ENCODE peak calls at places on chromosomes 6 and 20, in eight cellular contexts. S is GM23248, M is mucosa of descending colon, Y is left lung, Q is uterus, Z is suprapubic skin, H is iPS DF 6.9, U is stomach. C is an unnamed sample. For H3K4me1 and H3K36me3, the result is how much of the 10 kb centered on the place peaks cover.

GRCh38 chr20:1499528-1500420 is 8.6 kb upstream of the SIRPB2 start:
- DNase-seq in S (no peak), M (no peak), Y (no peak), Q (no peak), Z (no peak), H (no peak), U (no peak), C (no peak)

GRCh38 chr6:153272201-153272980 is 141.3 kb upstream of the RGS17 start:
- DNase-seq in S (no peak), M (no peak), Y (no peak), Q (no peak), Z (no peak), H (no peak), U (no peak), C (no peak)

GRCh38 chr6:39593644-39594043 is 131.6 kb downstream of the KIF6 start:
- DNase-seq in S (no peak), M (no peak), Y (no peak), Q (no peak), Z (no peak), H (no peak), U (no peak), C (no peak)

GRCh38 chr20:56469077-56469449 is 636 bp downstream of the RTF2 start:
- DNase-seq in S (peak), M (no peak), Y (no peak), Q (no peak), Z (no peak), H (no peak), U (no peak), C (no peak)

GRCh38 chr6:41646026-41646795 is 7.9 kb downstream of the MDFI start:
- DNase-seq in S (no peak), M (no peak), Y (no peak), Q (no peak), Z (no peak), H (no peak), U (no peak), C (no peak)

GRCh38 chr6:35081426-35081851 is 59.7 kb downstream of the TCP11 start:
- DNase-seq in S (no peak), M (no peak), Y (peak), Q (peak), Z (peak), H (no peak), U (no peak), C (no peak)

GRCh38 chr6:63504777-63505384 is 67.4 kb upstream of the LOC128125822 start:
- DNase-seq in S (peak), M (no peak), Y (no peak), Q (no peak), Z (no peak), H (no peak), U (no peak), C (no peak)

GRCh38 chr6:156885562-156885961 is 108.4 kb downstream of the ARID1B start:
- DNase-seq in S (no peak), M (no peak), Y (no peak), Q (no peak), Z (no peak), H (no peak), U (no peak), C (no peak)

GRCh38 chr6:3899970-3900439 is 50.8 kb downstream of the FAM50B start:
- DNase-seq in S (no peak), M (peak), Y (no peak), Q (no peak), Z (peak), H (no peak), U (peak), C (no peak)

GRCh38 chr6:77145244-77145643 is 318.0 kb downstream of the HTR1B start:
- DNase-seq in S (no peak), M (no peak), Y (no peak), Q (no peak), Z (no peak), H (no peak), U (no peak), C (no peak)

GRCh38 chr6:46894429-46894828 is 27.3 kb downstream of the ADGRF5 start:
- DNase-seq in S (no peak), M (peak), Y (no peak), Q (no peak), Z (no peak), H (no peak), U (no peak), C (no peak)

GRCh38 chr20:9903048-9903651 is 64.3 kb upstream of the PAK5 start:
- DNase-seq in S (peak), M (no peak), Y (no peak), Q (no peak), Z (no peak), H (peak), U (no peak), C (no peak)

GRCh38 chr20:12721636-12722035 is 287.1 kb upstream of the SPTLC3 start:
- DNase-seq in S (no peak), M (no peak), Y (no peak), Q (no peak), Z (no peak), H (no peak), U (no peak), C (no peak)

GRCh38 chr6:133248241-133249001 is 7.3 kb downstream of the EYA4 start:
- DNase-seq in S (peak), M (no peak), Y (no peak), Q (no peak), Z (no peak), H (no peak), U (no peak), C (no peak)

GRCh38 chr6:132466952-132467351 is 46.0 kb downstream of the STX7 start:
- DNase-seq in S (peak), M (no peak), Y (no peak), Q (peak), Z (no peak), H (no peak), U (no peak), C (no peak)

GRCh38 chr6:107060704-107061103 is 32.7 kb downstream of the MTRES1 start:
- DNase-seq in S (no peak), M (no peak), Y (no peak), Q (no peak), Z (no peak), H (no peak), U (no peak), C (no peak)

GRCh38 chr6:27517928-27518787 is 45.3 kb upstream of the ZNF184 start:
- DNase-seq in S (peak), M (peak), Y (no peak), Q (no peak), Z (no peak), H (no peak), U (no peak), C (no peak)

GRCh38 chr20:2741463-2741862 is 48.9 kb downstream of the EBF4 start:
- DNase-seq in S (no peak), M (peak), Y (no peak), Q (no peak), Z (no peak), H (no peak), U (no peak), C (no peak)

GRCh38 chr6:13526718-13527668 is 39.6 kb upstream of the GFOD1 start:
- DNase-seq in S (peak), M (peak), Y (peak), Q (peak), Z (no peak), H (no peak), U (no peak), C (no peak)

GRCh38 chr20:64109831-64110391 is 2.5 kb upstream of the NPBWR2 start:
- DNase-seq in S (no peak), M (no peak), Y (peak), Q (no peak), Z (peak), H (no peak), U (peak), C (peak)

GRCh38 chr6:52293067-52293466 is 8.5 kb upstream of the MCM3 start:
- DNase-seq in S (no peak), M (no peak), Y (no peak), Q (no peak), Z (no peak), H (no peak), U (no peak), C (no peak)

GRCh38 chr20:60693513-60694133 is 558.4 kb upstream of the CDH4 start:
- DNase-seq in S (no peak), M (no peak), Y (no peak), Q (no peak), Z (no peak), H (peak), U (no peak), C (no peak)

GRCh38 chr6:5979650-5980427 is 26.9 kb downstream of the NRN1 start:
- DNase-seq in S (peak), M (no peak), Y (no peak), Q (no peak), Z (no peak), H (no peak), U (no peak), C (no peak)

GRCh38 chr6:169700296-169700695 is 1.5 kb downstream of the WDR27 start:
- DNase-seq in S (peak), M (peak), Y (no peak), Q (no peak), Z (no peak), H (no peak), U (no peak), C (no peak)

GRCh38 chr6:3991941-3992340 is 87.0 kb downstream of the FAM217A start:
- DNase-seq in S (no peak), M (no peak), Y (no peak), Q (no peak), Z (no peak), H (no peak), U (no peak), C (no peak)

GRCh38 chr20:11130554-11131166 is 456.9 kb upstream of the JAG1 start:
- DNase-seq in S (no peak), M (no peak), Y (no peak), Q (no peak), Z (no peak), H (no peak), U (no peak), C (no peak)

GRCh38 chr6:84738996-84739865 is 25.2 kb downstream of the TBX18 start:
- DNase-seq in S (peak), M (no peak), Y (no peak), Q (no peak), Z (no peak), H (no peak), U (no peak), C (no peak)

GRCh38 chr6:43849844-43850243 is 79.8 kb downstream of the VEGFA start:
- DNase-seq in S (no peak), M (no peak), Y (no peak), Q (no peak), Z (no peak), H (no peak), U (no peak), C (no peak)

GRCh38 chr6:134347916-134348805 is 30.2 kb upstream of the SGK1 start:
- DNase-seq in S (peak), M (no peak), Y (no peak), Q (no peak), Z (no peak), H (no peak), U (no peak), C (no peak)

GRCh38 chr20:22791877-22792525 is 207.6 kb upstream of the FOXA2 start:
- DNase-seq in S (no peak), M (no peak), Y (no peak), Q (no peak), Z (no peak), H (no peak), U (no peak), C (no peak)

GRCh38 chr20:22796465-22797077 is 212.2 kb upstream of the FOXA2 start:
- DNase-seq in S (peak), M (no peak), Y (no peak), Q (no peak), Z (no peak), H (no peak), U (no peak), C (no peak)

GRCh38 chr20:22795897-22796296 is 211.5 kb upstream of the FOXA2 start:
- DNase-seq in S (peak), M (peak), Y (no peak), Q (peak), Z (peak), H (no peak), U (peak), C (peak)

GRCh38 chr20:22795455-22795854 is 211.1 kb upstream of the FOXA2 start:
- DNase-seq in S (no peak), M (no peak), Y (no peak), Q (no peak), Z (no peak), H (no peak), U (no peak), C (no peak)

GRCh38 chr20:22794200-22794599 is 209.8 kb upstream of the FOXA2 start:
- DNase-seq in S (no peak), M (no peak), Y (no peak), Q (no peak), Z (no peak), H (no peak), U (no peak), C (peak)
- H3K4me1 ChIP-seq in S (under half), M (under half), Y (under half), Q (under half), Z (under half), H (under half), U (under half), C (half or more)

GRCh38 chr20:44433751-44434538 is 41.7 kb upstream of the TTPAL start:
- DNase-seq in S (no peak), M (peak), Y (no peak), Q (no peak), Z (no peak), H (no peak), U (no peak), C (peak)

GRCh38 chr20:44438782-44439181 is 36.9 kb upstream of the TTPAL start:
- DNase-seq in S (no peak), M (no peak), Y (no peak), Q (no peak), Z (no peak), H (no peak), U (no peak), C (no peak)

GRCh38 chr20:44435630-44436335 is 39.9 kb upstream of the TTPAL start:
- DNase-seq in S (no peak), M (peak), Y (no peak), Q (no peak), Z (no peak), H (no peak), U (no peak), C (no peak)

GRCh38 chr20:44439318-44439717 is 36.4 kb upstream of the TTPAL start:
- DNase-seq in S (no peak), M (no peak), Y (no peak), Q (no peak), Z (no peak), H (no peak), U (no peak), C (no peak)

DNA sequence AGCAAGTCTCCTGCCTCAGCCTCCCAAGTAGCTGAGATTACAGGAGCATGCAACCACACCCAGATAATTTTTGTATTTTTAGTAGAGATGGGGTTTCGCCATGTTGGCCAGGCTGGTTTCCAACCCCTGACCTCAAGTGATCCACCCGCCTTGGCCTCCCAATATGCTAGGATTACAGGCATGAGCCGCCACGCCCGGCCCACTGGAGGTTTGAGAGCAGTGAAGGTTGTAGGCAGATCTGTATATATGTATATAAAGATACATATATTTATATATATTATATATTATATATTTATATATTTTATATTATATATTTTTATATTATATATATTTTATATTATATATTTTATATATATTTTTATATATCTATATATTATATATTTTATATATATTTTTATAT is 38.2 kb upstream of the TTPAL start:
- DNase-seq in S (no peak), M (no peak), Y (no peak), Q (no peak), Z (no peak), H (no peak), U (no peak), C (no peak)
- H3K4me3 ChIP-seq in S (no peak), M (no peak), Y (no peak), Q (no peak), Z (no peak), H (no peak), U (no peak), C (no peak)

DNA sequence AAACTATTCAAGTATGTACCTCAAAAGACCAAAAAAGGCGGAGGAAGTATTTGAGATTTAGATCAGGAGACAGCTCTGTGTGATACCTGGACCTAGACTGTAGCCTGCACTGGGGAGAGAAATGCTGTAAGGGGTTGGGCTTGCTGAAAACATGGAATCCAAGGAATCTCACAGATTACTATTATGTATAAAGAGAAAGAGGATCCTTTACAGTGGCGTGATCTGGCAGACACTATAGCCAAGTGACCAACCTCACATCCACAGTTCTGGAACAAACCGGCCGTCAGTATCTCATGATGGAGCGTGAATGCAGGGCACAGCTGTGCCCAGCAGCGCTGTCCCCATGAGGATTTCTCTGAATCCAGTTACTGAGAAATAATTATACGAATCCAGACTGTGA is 12.2 kb downstream of the DDX27 start:
- DNase-seq in S (no peak), M (no peak), Y (no peak), Q (no peak), Z (no peak), H (no peak), U (no peak), C (no peak)
- H3K36me3 ChIP-seq in S (under half), M (under half), Y (half or more), Q (under half), Z (half or more), H (under half), U (half or more), C (under half)

DNA sequence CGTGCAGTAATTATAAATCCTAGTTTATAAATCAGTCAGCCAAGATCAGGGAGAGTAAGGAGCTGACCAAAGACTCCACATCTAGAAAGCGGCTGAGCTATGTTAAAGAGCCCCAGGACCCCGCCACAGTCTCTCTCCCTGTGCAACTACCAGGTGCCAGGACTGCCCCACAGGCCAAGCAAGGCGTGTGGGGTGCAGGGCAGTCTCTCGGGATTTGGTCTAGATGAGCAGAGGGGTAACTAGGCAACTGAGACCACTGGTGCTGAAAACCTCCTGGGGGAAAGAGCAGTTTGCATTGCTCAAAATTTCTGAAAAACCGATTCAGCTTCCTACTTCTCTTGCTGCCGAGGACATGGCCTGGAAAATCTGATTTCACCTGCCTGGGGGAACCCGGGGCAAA is 10.4 kb downstream of the PMEPA1 start:
- DNase-seq in S (no peak), M (no peak), Y (no peak), Q (no peak), Z (no peak), H (no peak), U (no peak), C (no peak)
- H3K4me1 ChIP-seq in S (under half), M (under half), Y (under half), Q (under half), Z (under half), H (under half), U (under half), C (under half)

GRCh38 chr20:21518292-21518991 is 4.6 kb upstream of the NKX2-2 start:
- DNase-seq in S (no peak), M (no peak), Y (peak), Q (no peak), Z (no peak), H (no peak), U (no peak), C (no peak)
- H3K4me3 ChIP-seq in S (no peak), M (no peak), Y (no peak), Q (no peak), Z (no peak), H (no peak), U (no peak), C (no peak)